ENCODE peak calls at places on chromosomes 1 and 21, in five cellular contexts. H, U, V, Y and C are unnamed samples. For H3K27me3, the result is how much of the 10 kb centered on the place peaks cover.

GRCh38 chr1:21511579-21512522 is 2.6 kb downstream of the ALPL start:
- DNase-seq in U (peak), H (no peak), Y (no peak), V (peak), C (peak)

GRCh38 chr1:11059166-11059989 is 440 bp downstream of the SRM start:
- DNase-seq in U (peak), V (no peak), H (no peak), Y (peak), C (no peak)

GRCh38 chr1:180360333-180361075 is 130.4 kb downstream of the LHX4 start:
- DNase-seq in H (no peak), Y (no peak), U (no peak), V (no peak), C (no peak)

GRCh38 chr1:56153276-56153675 is 426.1 kb downstream of the PLPP3 start:
- DNase-seq in Y (no peak), H (no peak), V (no peak), U (no peak), C (no peak)

GRCh38 chr21:26909972-26910371 is 56.9 kb downstream of the ADAMTS5 start:
- DNase-seq in V (no peak), H (peak), U (no peak), Y (no peak), C (no peak)

GRCh38 chr1:233304489-233305102 is 9.1 kb upstream of the PCNX2 start:
- DNase-seq in H (no peak), U (no peak), V (no peak), Y (peak), C (no peak)

GRCh38 chr1:201436461-201436860 is 14.9 kb upstream of the TNNI1 start:
- DNase-seq in U (no peak), Y (no peak), H (no peak), V (no peak), C (no peak)

GRCh38 chr21:35743571-35743970 is 316.8 kb downstream of the SETD4 start:
- DNase-seq in U (no peak), Y (no peak), H (no peak), V (no peak), C (no peak)

GRCh38 chr21:42356680-42357079 is 5.9 kb upstream of the TFF2 start:
- DNase-seq in H (no peak), V (peak), Y (no peak), U (no peak), C (no peak)

GRCh38 chr1:165580931-165581871 is 37.4 kb downstream of the LRRC52 start:
- DNase-seq in H (no peak), V (no peak), Y (no peak), U (no peak), C (no peak)

GRCh38 chr1:5164155-5164554 is 509.7 kb downstream of the AJAP1 start:
- DNase-seq in V (no peak), Y (no peak), U (no peak), H (no peak), C (no peak)

GRCh38 chr1:11629626-11630025 is 24.6 kb downstream of the FBXO2 start:
- DNase-seq in U (no peak), H (no peak), V (no peak), Y (no peak), C (no peak)

GRCh38 chr1:44640178-44640865 is 34.0 kb downstream of the TMEM53 start:
- DNase-seq in H (no peak), Y (no peak), U (no peak), V (no peak), C (no peak)

GRCh38 chr1:46334030-46334384 is 6.6 kb upstream of the NSUN4 start:
- DNase-seq in U (no peak), H (no peak), Y (no peak), V (no peak), C (no peak)
- TF ChIP-seq EP300 in U (no peak), H (no peak), Y (no peak), V (no peak), C (no peak)

DNA sequence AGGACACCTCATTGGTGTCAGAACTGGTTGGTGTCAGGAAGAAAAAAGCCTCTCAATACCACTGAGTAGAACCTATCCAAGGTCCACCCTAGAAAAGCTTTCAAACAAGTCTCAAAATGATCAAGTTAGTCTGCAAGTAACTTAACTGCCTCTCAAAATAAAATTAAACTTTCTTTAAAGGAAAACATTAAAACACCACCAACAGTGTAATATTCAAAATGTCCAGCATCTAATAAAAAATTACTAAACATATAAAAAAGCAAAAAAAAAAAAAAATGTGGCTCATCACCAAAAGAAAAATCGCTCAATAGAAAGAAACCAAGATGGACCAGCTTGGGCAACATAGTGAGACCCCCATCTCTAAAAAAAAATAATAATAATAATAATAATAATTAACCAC is 18.7 kb upstream of the OLFML2B start:
- DNase-seq in Y (no peak), H (no peak), V (no peak), U (no peak), C (no peak)
- H3K27me3 ChIP-seq in Y (under half), H (under half), V (under half), U (under half), C (under half)

GRCh38 chr1:221708987-221709386 is 32.9 kb downstream of the DUSP10 start:
- DNase-seq in H (no peak), V (no peak), Y (peak), U (peak), C (no peak)
- TF ChIP-seq EP300 in H (no peak), V (no peak), Y (no peak), U (peak), C (no peak)

DNA sequence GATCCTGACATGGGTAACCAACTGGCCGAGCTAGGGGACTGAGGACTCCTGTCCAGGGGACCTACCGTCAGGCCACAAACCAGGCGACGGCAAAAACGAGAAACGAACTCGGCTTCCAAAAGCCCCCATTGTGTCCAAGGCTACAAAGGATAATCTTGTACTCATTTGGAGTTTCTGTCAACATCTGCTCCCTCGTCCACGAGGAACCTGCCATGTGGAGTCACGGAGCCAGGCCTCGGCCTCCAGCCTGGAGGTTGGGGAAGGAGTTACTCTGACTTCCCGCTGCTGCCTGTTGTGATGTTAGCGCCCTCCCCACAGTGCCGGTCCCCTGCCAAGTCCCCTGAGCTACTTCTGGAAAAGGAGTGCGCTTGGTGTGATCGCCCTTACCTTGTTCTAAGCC is 7.3 kb downstream of the KRTAP10-1 start:
- DNase-seq in H (no peak), Y (no peak), V (no peak), U (peak), C (no peak)
- H3K27me3 ChIP-seq in H (under half), Y (under half), V (under half), U (under half), C (under half)

DNA sequence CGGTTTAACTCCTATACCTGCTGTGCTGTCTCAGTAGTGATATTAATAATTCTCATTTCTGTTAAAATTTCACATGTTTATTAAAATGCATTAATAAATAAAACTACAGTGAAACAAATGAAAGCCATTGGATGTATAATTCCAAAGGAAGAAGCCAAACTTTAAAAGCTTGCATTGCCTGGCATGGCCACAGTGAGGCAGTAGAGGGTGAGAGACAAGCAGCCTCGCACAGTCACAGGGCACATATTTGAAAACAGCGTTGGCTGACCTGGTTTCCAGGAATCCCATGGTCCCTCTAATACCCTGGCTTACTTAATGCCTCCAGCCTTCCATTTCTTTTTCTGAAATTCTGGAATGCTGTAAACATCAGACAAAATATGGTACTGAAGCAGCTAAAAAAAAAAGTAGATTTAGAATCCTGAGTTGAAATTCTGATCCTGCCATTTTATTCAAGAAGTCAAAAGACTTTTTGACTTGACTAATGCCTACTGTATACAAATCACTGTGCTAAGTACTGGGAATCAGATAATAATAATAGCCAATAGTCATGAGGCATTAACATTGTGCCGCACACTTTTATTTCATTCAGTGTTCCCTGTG is 6.7 kb upstream of the RNASEL start:
- DNase-seq in U (peak), H (no peak), V (peak), Y (peak), C (peak)
- TF ChIP-seq EP300 in U (no peak), H (no peak), V (no peak), Y (no peak), C (no peak)

GRCh38 chr1:160403244-160403643 is 2.9 kb downstream of the VANGL2 start:
- DNase-seq in U (no peak), H (no peak), Y (no peak), V (no peak), C (no peak)
- H3K27me3 ChIP-seq in U (under half), H (under half), Y (under half), V (under half), C (under half)

DNA sequence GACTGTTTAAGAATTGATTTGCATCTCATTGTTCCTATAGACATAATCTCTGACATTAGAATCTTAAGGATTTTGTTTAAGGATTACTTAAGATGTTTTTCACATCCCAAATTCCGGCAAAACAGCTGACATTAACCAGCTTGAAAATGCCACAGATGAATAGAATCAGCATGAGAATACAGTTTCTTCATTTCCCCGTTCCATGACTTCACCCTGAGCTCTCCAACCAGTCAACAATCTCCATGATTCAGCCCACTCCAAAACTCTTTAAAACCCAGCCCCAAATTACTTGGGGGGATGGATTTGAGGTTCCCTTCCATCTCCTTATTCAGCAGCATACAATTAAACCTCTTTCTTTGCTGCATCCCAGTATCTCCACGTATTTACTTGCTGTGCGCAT is 201.0 kb downstream of the LYPLAL1 start:
- DNase-seq in V (no peak), Y (no peak), H (no peak), U (no peak), C (no peak)
- TF ChIP-seq EP300 in V (no peak), Y (no peak), H (no peak), U (no peak), C (no peak)

GRCh38 chr1:47437518-47438320 is at the start of gene FOXD2:
- DNase-seq in H (peak), V (peak), U (peak), Y (peak), C (peak)
- H3K27me3 ChIP-seq in H (half or more), V (half or more), U (half or more), Y (half or more), C (half or more)